ENCODE peak calls at places on chromosome 4, in seven cellular contexts. One of them, this sample, is unnamed.
A peak's percentile ranks its signal among the peaks of the same experiment; 100 is the strongest.

GRCh38 chr4:55396305-55397023 is 707 bp downstream of the TMEM165 start:
- DNase-seq in substantia nigra: peak; percentile 24
- DNase-seq in GM12865: peak; percentile 35
- DNase-seq in astrocyte of the spinal cord: peak; percentile 48
- DNase-seq in fibroblast of mammary gland: peak; percentile 43
- DNase-seq in activated CD4-positive, alpha-beta memory T cell treated with anti-CD3 and anti-CD28 coated beads, Interleukin-2, amount 10 ng/mL, durations not matched to agents 7 days and 5 days: peak; percentile 35
- DNase-seq in NCI-H524 treated with DMSO at 0.1 percent for 48 hours: no peak
- DNase-seq in this sample: no peak

GRCh38 chr4:142365386-142365785 is 480.7 kb downstream of the INPP4B start:
- DNase-seq in substantia nigra: no peak
- DNase-seq in GM12865: no peak
- DNase-seq in astrocyte of the spinal cord: peak; percentile 42
- DNase-seq in fibroblast of mammary gland: no peak
- DNase-seq in activated CD4-positive, alpha-beta memory T cell treated with anti-CD3 and anti-CD28 coated beads, Interleukin-2, amount 10 ng/mL, durations not matched to agents 7 days and 5 days: no peak
- DNase-seq in NCI-H524 treated with DMSO at 0.1 percent for 48 hours: no peak
- DNase-seq in this sample: no peak

GRCh38 chr4:182113774-182114173 is 129.4 kb upstream of the TENM3 start:
- DNase-seq in substantia nigra: no peak
- DNase-seq in GM12865: no peak
- DNase-seq in astrocyte of the spinal cord: no peak
- DNase-seq in fibroblast of mammary gland: peak; percentile 66
- DNase-seq in activated CD4-positive, alpha-beta memory T cell treated with anti-CD3 and anti-CD28 coated beads, Interleukin-2, amount 10 ng/mL, durations not matched to agents 7 days and 5 days: no peak
- DNase-seq in NCI-H524 treated with DMSO at 0.1 percent for 48 hours: no peak
- DNase-seq in this sample: no peak

GRCh38 chr4:94412019-94413017 is 39.4 kb upstream of the PDLIM5 start:
- DNase-seq in substantia nigra: no peak
- DNase-seq in GM12865: no peak
- DNase-seq in astrocyte of the spinal cord: peak; percentile 71
- DNase-seq in fibroblast of mammary gland: peak; percentile 92
- DNase-seq in activated CD4-positive, alpha-beta memory T cell treated with anti-CD3 and anti-CD28 coated beads, Interleukin-2, amount 10 ng/mL, durations not matched to agents 7 days and 5 days: no peak
- DNase-seq in NCI-H524 treated with DMSO at 0.1 percent for 48 hours: no peak
- DNase-seq in this sample: no peak

GRCh38 chr4:7845493-7846124 is 94.1 kb downstream of the AFAP1 start:
- DNase-seq in substantia nigra: peak; percentile 32
- DNase-seq in GM12865: no peak
- DNase-seq in astrocyte of the spinal cord: peak; percentile 68
- DNase-seq in fibroblast of mammary gland: peak; percentile 44
- DNase-seq in activated CD4-positive, alpha-beta memory T cell treated with anti-CD3 and anti-CD28 coated beads, Interleukin-2, amount 10 ng/mL, durations not matched to agents 7 days and 5 days: no peak
- DNase-seq in NCI-H524 treated with DMSO at 0.1 percent for 48 hours: no peak
- DNase-seq in this sample: peak; percentile 31

GRCh38 chr4:175385797-175386196 is 426.3 kb downstream of the GPM6A start:
- DNase-seq in substantia nigra: no peak
- DNase-seq in GM12865: no peak
- DNase-seq in astrocyte of the spinal cord: no peak
- DNase-seq in fibroblast of mammary gland: peak; percentile 19
- DNase-seq in activated CD4-positive, alpha-beta memory T cell treated with anti-CD3 and anti-CD28 coated beads, Interleukin-2, amount 10 ng/mL, durations not matched to agents 7 days and 5 days: no peak
- DNase-seq in NCI-H524 treated with DMSO at 0.1 percent for 48 hours: no peak
- DNase-seq in this sample: no peak

GRCh38 chr4:25376754-25377571 is at the start of gene ANAPC4:
- DNase-seq in substantia nigra: peak; percentile 81
- DNase-seq in GM12865: peak; percentile 98
- DNase-seq in astrocyte of the spinal cord: peak; percentile 95
- DNase-seq in fibroblast of mammary gland: peak; percentile 88
- DNase-seq in activated CD4-positive, alpha-beta memory T cell treated with anti-CD3 and anti-CD28 coated beads, Interleukin-2, amount 10 ng/mL, durations not matched to agents 7 days and 5 days: peak; percentile 98
- DNase-seq in NCI-H524 treated with DMSO at 0.1 percent for 48 hours: peak; percentile 51
- DNase-seq in this sample: peak; percentile 84

GRCh38 chr4:161134795-161135194 is 1029.0 kb downstream of the FSTL5 start:
- DNase-seq in substantia nigra: no peak
- DNase-seq in GM12865: no peak
- DNase-seq in astrocyte of the spinal cord: no peak
- DNase-seq in fibroblast of mammary gland: no peak
- DNase-seq in activated CD4-positive, alpha-beta memory T cell treated with anti-CD3 and anti-CD28 coated beads, Interleukin-2, amount 10 ng/mL, durations not matched to agents 7 days and 5 days: no peak
- DNase-seq in NCI-H524 treated with DMSO at 0.1 percent for 48 hours: no peak
- DNase-seq in this sample: no peak

GRCh38 chr4:153809307-153809706 is 20.4 kb upstream of the SFRP2 start:
- DNase-seq in substantia nigra: no peak
- DNase-seq in GM12865: peak; percentile 55
- DNase-seq in astrocyte of the spinal cord: no peak
- DNase-seq in fibroblast of mammary gland: no peak
- DNase-seq in activated CD4-positive, alpha-beta memory T cell treated with anti-CD3 and anti-CD28 coated beads, Interleukin-2, amount 10 ng/mL, durations not matched to agents 7 days and 5 days: no peak
- DNase-seq in NCI-H524 treated with DMSO at 0.1 percent for 48 hours: no peak
- DNase-seq in this sample: no peak

GRCh38 chr4:154560824-154561231 is 2.0 kb upstream of the FGB start:
- DNase-seq in substantia nigra: no peak
- DNase-seq in GM12865: no peak
- DNase-seq in astrocyte of the spinal cord: peak; percentile 53
- DNase-seq in fibroblast of mammary gland: peak; percentile 71
- DNase-seq in activated CD4-positive, alpha-beta memory T cell treated with anti-CD3 and anti-CD28 coated beads, Interleukin-2, amount 10 ng/mL, durations not matched to agents 7 days and 5 days: no peak
- DNase-seq in NCI-H524 treated with DMSO at 0.1 percent for 48 hours: no peak
- DNase-seq in this sample: no peak

GRCh38 chr4:84493092-84493850 is 5.8 kb downstream of the NKX6-1 start:
- DNase-seq in substantia nigra: no peak
- DNase-seq in GM12865: peak; percentile 43
- DNase-seq in astrocyte of the spinal cord: peak; percentile 37
- DNase-seq in fibroblast of mammary gland: peak; percentile 12
- DNase-seq in activated CD4-positive, alpha-beta memory T cell treated with anti-CD3 and anti-CD28 coated beads, Interleukin-2, amount 10 ng/mL, durations not matched to agents 7 days and 5 days: no peak
- DNase-seq in NCI-H524 treated with DMSO at 0.1 percent for 48 hours: no peak
- DNase-seq in this sample: no peak

GRCh38 chr4:152156448-152156847 is 379.4 kb downstream of the FBXW7 start:
- DNase-seq in substantia nigra: no peak
- DNase-seq in GM12865: no peak
- DNase-seq in astrocyte of the spinal cord: no peak
- DNase-seq in fibroblast of mammary gland: no peak
- DNase-seq in activated CD4-positive, alpha-beta memory T cell treated with anti-CD3 and anti-CD28 coated beads, Interleukin-2, amount 10 ng/mL, durations not matched to agents 7 days and 5 days: no peak
- DNase-seq in NCI-H524 treated with DMSO at 0.1 percent for 48 hours: no peak
- DNase-seq in this sample: no peak

GRCh38 chr4:52869196-52869595 is 7.1 kb downstream of the RASL11B start:
- DNase-seq in substantia nigra: peak; percentile 71
- DNase-seq in GM12865: no peak
- DNase-seq in astrocyte of the spinal cord: peak; percentile 13
- DNase-seq in fibroblast of mammary gland: peak; percentile 59
- DNase-seq in activated CD4-positive, alpha-beta memory T cell treated with anti-CD3 and anti-CD28 coated beads, Interleukin-2, amount 10 ng/mL, durations not matched to agents 7 days and 5 days: no peak
- DNase-seq in NCI-H524 treated with DMSO at 0.1 percent for 48 hours: peak; percentile 98
- DNase-seq in this sample: peak; percentile 81

GRCh38 chr4:149987330-149987751 is 90.9 kb upstream of the DCLK2 start:
- DNase-seq in substantia nigra: no peak
- DNase-seq in GM12865: no peak
- DNase-seq in astrocyte of the spinal cord: peak; percentile 27
- DNase-seq in fibroblast of mammary gland: peak; percentile 48
- DNase-seq in activated CD4-positive, alpha-beta memory T cell treated with anti-CD3 and anti-CD28 coated beads, Interleukin-2, amount 10 ng/mL, durations not matched to agents 7 days and 5 days: no peak
- DNase-seq in NCI-H524 treated with DMSO at 0.1 percent for 48 hours: no peak
- DNase-seq in this sample: no peak

GRCh38 chr4:55510685-55511084 is 36.0 kb downstream of the CLOCK start:
- DNase-seq in substantia nigra: no peak
- DNase-seq in GM12865: peak; percentile 3
- DNase-seq in astrocyte of the spinal cord: no peak
- DNase-seq in fibroblast of mammary gland: no peak
- DNase-seq in activated CD4-positive, alpha-beta memory T cell treated with anti-CD3 and anti-CD28 coated beads, Interleukin-2, amount 10 ng/mL, durations not matched to agents 7 days and 5 days: no peak
- DNase-seq in NCI-H524 treated with DMSO at 0.1 percent for 48 hours: no peak
- DNase-seq in this sample: no peak

GRCh38 chr4:182924497-182924896 is 7.3 kb upstream of the DCTD start:
- DNase-seq in substantia nigra: no peak
- DNase-seq in GM12865: no peak
- DNase-seq in astrocyte of the spinal cord: no peak
- DNase-seq in fibroblast of mammary gland: no peak
- DNase-seq in activated CD4-positive, alpha-beta memory T cell treated with anti-CD3 and anti-CD28 coated beads, Interleukin-2, amount 10 ng/mL, durations not matched to agents 7 days and 5 days: no peak
- DNase-seq in NCI-H524 treated with DMSO at 0.1 percent for 48 hours: no peak
- DNase-seq in this sample: no peak

GRCh38 chr4:79516114-79516513 is 108.1 kb upstream of the GK2 start:
- DNase-seq in substantia nigra: no peak
- DNase-seq in GM12865: no peak
- DNase-seq in astrocyte of the spinal cord: no peak
- DNase-seq in fibroblast of mammary gland: no peak
- DNase-seq in activated CD4-positive, alpha-beta memory T cell treated with anti-CD3 and anti-CD28 coated beads, Interleukin-2, amount 10 ng/mL, durations not matched to agents 7 days and 5 days: no peak
- DNase-seq in NCI-H524 treated with DMSO at 0.1 percent for 48 hours: no peak
- DNase-seq in this sample: no peak

GRCh38 chr4:166318810-166319525 is 445.9 kb downstream of the TLL1 start:
- DNase-seq in substantia nigra: no peak
- DNase-seq in GM12865: no peak
- DNase-seq in astrocyte of the spinal cord: peak; percentile 81
- DNase-seq in fibroblast of mammary gland: peak; percentile 84
- DNase-seq in activated CD4-positive, alpha-beta memory T cell treated with anti-CD3 and anti-CD28 coated beads, Interleukin-2, amount 10 ng/mL, durations not matched to agents 7 days and 5 days: no peak
- DNase-seq in NCI-H524 treated with DMSO at 0.1 percent for 48 hours: no peak
- DNase-seq in this sample: no peak

GRCh38 chr4:29037501-29037900 is 1682.7 kb upstream of the PCDH7 start:
- DNase-seq in substantia nigra: no peak
- DNase-seq in GM12865: no peak
- DNase-seq in astrocyte of the spinal cord: no peak
- DNase-seq in fibroblast of mammary gland: no peak
- DNase-seq in activated CD4-positive, alpha-beta memory T cell treated with anti-CD3 and anti-CD28 coated beads, Interleukin-2, amount 10 ng/mL, durations not matched to agents 7 days and 5 days: no peak
- DNase-seq in NCI-H524 treated with DMSO at 0.1 percent for 48 hours: no peak
- DNase-seq in this sample: peak; percentile 20

GRCh38 chr4:102713096-102713495 is 47.7 kb downstream of the MANBA start:
- DNase-seq in substantia nigra: no peak
- DNase-seq in GM12865: no peak
- DNase-seq in astrocyte of the spinal cord: no peak
- DNase-seq in fibroblast of mammary gland: peak; percentile 14
- DNase-seq in activated CD4-positive, alpha-beta memory T cell treated with anti-CD3 and anti-CD28 coated beads, Interleukin-2, amount 10 ng/mL, durations not matched to agents 7 days and 5 days: no peak
- DNase-seq in NCI-H524 treated with DMSO at 0.1 percent for 48 hours: no peak
- DNase-seq in this sample: no peak

GRCh38 chr4:79081973-79082372 is 142.7 kb upstream of the PAQR3 start:
- DNase-seq in substantia nigra: no peak
- DNase-seq in GM12865: no peak
- DNase-seq in astrocyte of the spinal cord: no peak
- DNase-seq in fibroblast of mammary gland: no peak
- DNase-seq in activated CD4-positive, alpha-beta memory T cell treated with anti-CD3 and anti-CD28 coated beads, Interleukin-2, amount 10 ng/mL, durations not matched to agents 7 days and 5 days: no peak
- DNase-seq in NCI-H524 treated with DMSO at 0.1 percent for 48 hours: no peak
- DNase-seq in this sample: no peak

GRCh38 chr4:163087805-163088204 is 78.9 kb downstream of the NAF1 start:
- DNase-seq in substantia nigra: no peak
- DNase-seq in GM12865: no peak
- DNase-seq in astrocyte of the spinal cord: no peak
- DNase-seq in fibroblast of mammary gland: no peak
- DNase-seq in activated CD4-positive, alpha-beta memory T cell treated with anti-CD3 and anti-CD28 coated beads, Interleukin-2, amount 10 ng/mL, durations not matched to agents 7 days and 5 days: no peak
- DNase-seq in NCI-H524 treated with DMSO at 0.1 percent for 48 hours: no peak
- DNase-seq in this sample: no peak

GRCh38 chr4:85114526-85114925 is 148.0 kb upstream of the WDFY3 start:
- DNase-seq in substantia nigra: no peak
- DNase-seq in GM12865: no peak
- DNase-seq in astrocyte of the spinal cord: no peak
- DNase-seq in fibroblast of mammary gland: peak; percentile 33
- DNase-seq in activated CD4-positive, alpha-beta memory T cell treated with anti-CD3 and anti-CD28 coated beads, Interleukin-2, amount 10 ng/mL, durations not matched to agents 7 days and 5 days: no peak
- DNase-seq in NCI-H524 treated with DMSO at 0.1 percent for 48 hours: no peak
- DNase-seq in this sample: no peak

GRCh38 chr4:40055379-40055872 is 1.2 kb upstream of the N4BP2 start:
- DNase-seq in substantia nigra: no peak
- DNase-seq in GM12865: no peak
- DNase-seq in astrocyte of the spinal cord: peak; percentile 76
- DNase-seq in fibroblast of mammary gland: no peak
- DNase-seq in activated CD4-positive, alpha-beta memory T cell treated with anti-CD3 and anti-CD28 coated beads, Interleukin-2, amount 10 ng/mL, durations not matched to agents 7 days and 5 days: peak; percentile 76
- DNase-seq in NCI-H524 treated with DMSO at 0.1 percent for 48 hours: no peak
- DNase-seq in this sample: peak; percentile 34

GRCh38 chr4:42280327-42281095 is 116.8 kb upstream of the SHISA3 start:
- DNase-seq in substantia nigra: no peak
- DNase-seq in GM12865: peak; percentile 60
- DNase-seq in astrocyte of the spinal cord: no peak
- DNase-seq in fibroblast of mammary gland: peak; percentile 48
- DNase-seq in activated CD4-positive, alpha-beta memory T cell treated with anti-CD3 and anti-CD28 coated beads, Interleukin-2, amount 10 ng/mL, durations not matched to agents 7 days and 5 days: no peak
- DNase-seq in NCI-H524 treated with DMSO at 0.1 percent for 48 hours: no peak
- DNase-seq in this sample: no peak

GRCh38 chr4:4226606-4227438 is at the start of gene OTOP1:
- DNase-seq in substantia nigra: no peak
- DNase-seq in GM12865: no peak
- DNase-seq in astrocyte of the spinal cord: no peak
- DNase-seq in fibroblast of mammary gland: no peak
- DNase-seq in activated CD4-positive, alpha-beta memory T cell treated with anti-CD3 and anti-CD28 coated beads, Interleukin-2, amount 10 ng/mL, durations not matched to agents 7 days and 5 days: no peak
- DNase-seq in NCI-H524 treated with DMSO at 0.1 percent for 48 hours: no peak
- DNase-seq in this sample: no peak

GRCh38 chr4:41009411-41009810 is 204.9 kb downstream of the APBB2 start:
- DNase-seq in substantia nigra: no peak
- DNase-seq in GM12865: no peak
- DNase-seq in astrocyte of the spinal cord: peak; percentile 75
- DNase-seq in fibroblast of mammary gland: peak; percentile 84
- DNase-seq in activated CD4-positive, alpha-beta memory T cell treated with anti-CD3 and anti-CD28 coated beads, Interleukin-2, amount 10 ng/mL, durations not matched to agents 7 days and 5 days: no peak
- DNase-seq in NCI-H524 treated with DMSO at 0.1 percent for 48 hours: no peak
- DNase-seq in this sample: no peak

GRCh38 chr4:82713856-82714255 is 84.7 kb downstream of the SCD5 start:
- DNase-seq in substantia nigra: no peak
- DNase-seq in GM12865: no peak
- DNase-seq in astrocyte of the spinal cord: no peak
- DNase-seq in fibroblast of mammary gland: no peak
- DNase-seq in activated CD4-positive, alpha-beta memory T cell treated with anti-CD3 and anti-CD28 coated beads, Interleukin-2, amount 10 ng/mL, durations not matched to agents 7 days and 5 days: no peak
- DNase-seq in NCI-H524 treated with DMSO at 0.1 percent for 48 hours: no peak
- DNase-seq in this sample: no peak

GRCh38 chr4:63526251-63526650 is 883.0 kb downstream of the TECRL start:
- DNase-seq in substantia nigra: no peak
- DNase-seq in GM12865: no peak
- DNase-seq in astrocyte of the spinal cord: no peak
- DNase-seq in fibroblast of mammary gland: no peak
- DNase-seq in activated CD4-positive, alpha-beta memory T cell treated with anti-CD3 and anti-CD28 coated beads, Interleukin-2, amount 10 ng/mL, durations not matched to agents 7 days and 5 days: no peak
- DNase-seq in NCI-H524 treated with DMSO at 0.1 percent for 48 hours: no peak
- DNase-seq in this sample: no peak

This sample was measured in globus pallidus.